ENCODE peak calls at places on chromosomes 12 and 14, in ten cellular contexts. D is Peyer's patch; F is EL; K is GOT3; X is NCI-H2029; V is body of pancreas; Q is adrenal gland; W is hepatic stellate cell; B is NCI-H1417; P is activated effector memory CD4-positive, alpha-beta T cell treated with Interleukin-2 at 50 U/mL for 16 hours. M is an unnamed sample.

GRCh38 chr14:37147310-37147875 is 25.0 kb downstream of the SLC25A21 start:
- DNase-seq in K (no peak), Q (no peak), W (no peak), F (peak; percentile 20), D (no peak), B (no peak), P (no peak), X (no peak), V (no peak), M (no peak)

GRCh38 chr12:5694759-5695409 is 250.2 kb downstream of the ANO2 start:
- DNase-seq in X (no peak), F (peak; percentile 13), D (no peak), Q (no peak), W (no peak), B (peak; percentile 64), V (no peak), P (no peak), K (no peak), M (no peak)

GRCh38 chr12:6178981-6179761 is 21.0 kb upstream of the CD9 start:
- DNase-seq in V (no peak), B (peak; percentile 25), D (no peak), X (no peak), F (peak; percentile 68), K (no peak), P (no peak), W (peak; percentile 64), Q (no peak), M (no peak)

GRCh38 chr14:104794641-104795467 is 694 bp downstream of the AKT1 start:
- DNase-seq in P (no peak), X (no peak), K (no peak), D (no peak), B (no peak), W (peak; percentile 71), F (peak; percentile 46), Q (peak; percentile 64), V (peak; percentile 51), M (no peak)

GRCh38 chr12:54019924-54020586 is 8.2 kb upstream of the HOXC6 start:
- DNase-seq in Q (peak; percentile 59), K (no peak), X (no peak), F (peak; percentile 38), D (no peak), B (peak; percentile 23), W (no peak), V (no peak), P (no peak), M (no peak)

GRCh38 chr14:37202265-37202664 is 4.5 kb downstream of the MIPOL1 start:
- DNase-seq in V (no peak), Q (no peak), X (no peak), K (no peak), W (no peak), F (peak; percentile 10), B (no peak), D (no peak), P (no peak), M (no peak)

GRCh38 chr14:74858022-74858421 is 17.9 kb downstream of the PROX2 start:
- DNase-seq in W (no peak), X (no peak), F (no peak), B (no peak), Q (no peak), P (no peak), V (no peak), K (no peak), D (no peak), M (no peak)

GRCh38 chr14:20622816-20623291 is 18.6 kb downstream of the OR6S1 start:
- DNase-seq in W (no peak), P (no peak), X (no peak), F (no peak), B (no peak), K (no peak), D (no peak), Q (no peak), V (no peak), M (peak; percentile 44)

GRCh38 chr14:31196839-31197477 is 10.6 kb downstream of the HECTD1 start:
- DNase-seq in B (no peak), F (no peak), V (no peak), W (no peak), K (no peak), P (no peak), Q (no peak), D (no peak), X (no peak), M (no peak)

GRCh38 chr12:25769076-25769945 is 189.2 kb upstream of the RASSF8 start:
- DNase-seq in X (no peak), B (no peak), V (no peak), P (no peak), Q (peak; percentile 69), K (no peak), D (no peak), W (peak; percentile 57), F (peak; percentile 76), M (no peak)